ENCODE peak calls at places on chromosome 5, in seven cellular contexts. V is mesenchymal stem cell, G is mesendoderm, H is H1, K is H9, Y is IMR-90, A is trophoblast cell. W is an unnamed sample.

GRCh38 chr5:74194196-74194595 is 446.3 kb downstream of the ENC1 start:
- DNase-seq in V (no peak), G (no peak), H (no peak), K (no peak), Y (no peak), A (peak), W (no peak)

GRCh38 chr5:59279979-59280378 is 613.5 kb downstream of the PDE4D start:
- DNase-seq in V (no peak), G (no peak), H (no peak), K (no peak), Y (no peak), A (no peak), W (no peak)

GRCh38 chr5:107367480-107367879 is 303.3 kb downstream of the EFNA5 start:
- DNase-seq in V (no peak), G (no peak), H (no peak), K (no peak), Y (no peak), A (no peak), W (no peak)

GRCh38 chr5:111930407-111930806 is 173.4 kb upstream of the NREP start:
- DNase-seq in V (peak), G (peak), H (no peak), K (no peak), Y (peak), A (no peak), W (no peak)

GRCh38 chr5:154384480-154385235 is 61.1 kb upstream of the SAP30L start:
- DNase-seq in V (no peak), G (peak), H (no peak), K (no peak), Y (no peak), A (no peak), W (no peak)

GRCh38 chr5:60538955-60539866 is 160.8 kb downstream of the DEPDC1B start:
- DNase-seq in V (peak), G (no peak), H (no peak), K (no peak), Y (peak), A (no peak), W (no peak)

GRCh38 chr5:181069767-181070491 is 29.9 kb downstream of the BTNL9 start:
- DNase-seq in V (no peak), G (peak), H (peak), K (peak), Y (no peak), A (no peak), W (no peak)

GRCh38 chr5:74392698-74393431 is 247.7 kb downstream of the ENC1 start:
- DNase-seq in V (peak), G (no peak), H (no peak), K (no peak), Y (peak), A (peak), W (no peak)

GRCh38 chr5:137292461-137293025 is 206.6 kb downstream of the SPOCK1 start:
- DNase-seq in V (no peak), G (no peak), H (no peak), K (no peak), Y (no peak), A (no peak), W (no peak)

GRCh38 chr5:176381979-176382378 is 6.4 kb downstream of the NOP16 start:
- DNase-seq in V (no peak), G (no peak), H (no peak), K (no peak), Y (no peak), A (no peak), W (no peak)

GRCh38 chr5:176379881-176380280 is 8.5 kb downstream of the NOP16 start:
- DNase-seq in V (no peak), G (no peak), H (no peak), K (no peak), Y (no peak), A (no peak), W (no peak)

GRCh38 chr5:176382721-176383120 is 5.7 kb downstream of the NOP16 start:
- DNase-seq in V (no peak), G (no peak), H (no peak), K (no peak), Y (no peak), A (no peak), W (no peak)

GRCh38 chr5:176383248-176383905 is 5.0 kb downstream of the NOP16 start:
- DNase-seq in V (no peak), G (no peak), H (no peak), K (no peak), Y (no peak), A (no peak), W (no peak)

GRCh38 chr5:176381423-176381822 is 7.0 kb downstream of the NOP16 start:
- DNase-seq in V (no peak), G (no peak), H (no peak), K (no peak), Y (peak), A (no peak), W (no peak)
- H2AK5ac ChIP-seq in V (no peak), G (no peak), H (no peak), K (no peak), Y (no peak), A (no peak), W (no peak)

DNA sequence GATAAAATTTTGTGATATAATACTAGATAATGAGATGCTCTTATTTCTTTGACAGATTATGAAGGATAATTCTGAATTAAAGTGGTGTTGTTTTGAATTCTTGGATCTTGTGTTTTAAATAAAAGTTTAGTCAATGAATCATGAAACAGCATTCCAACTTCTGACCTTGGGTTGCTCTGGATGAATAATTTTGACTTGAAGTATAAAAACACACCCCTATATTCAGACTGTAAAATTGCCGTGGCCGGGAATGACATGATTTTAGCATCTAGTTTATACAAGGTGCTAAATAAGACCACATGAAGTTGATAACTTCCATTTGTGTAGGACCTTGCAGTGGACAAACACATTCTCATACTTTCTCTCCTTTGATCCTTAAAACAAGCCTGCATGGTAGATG is 67.2 kb upstream of the DAP start:
- DNase-seq in V (no peak), G (no peak), H (no peak), K (no peak), Y (peak), A (no peak), W (no peak)
- H2AK5ac ChIP-seq in V (no peak), G (no peak), H (no peak), K (no peak), Y (no peak), A (no peak), W (no peak)

DNA sequence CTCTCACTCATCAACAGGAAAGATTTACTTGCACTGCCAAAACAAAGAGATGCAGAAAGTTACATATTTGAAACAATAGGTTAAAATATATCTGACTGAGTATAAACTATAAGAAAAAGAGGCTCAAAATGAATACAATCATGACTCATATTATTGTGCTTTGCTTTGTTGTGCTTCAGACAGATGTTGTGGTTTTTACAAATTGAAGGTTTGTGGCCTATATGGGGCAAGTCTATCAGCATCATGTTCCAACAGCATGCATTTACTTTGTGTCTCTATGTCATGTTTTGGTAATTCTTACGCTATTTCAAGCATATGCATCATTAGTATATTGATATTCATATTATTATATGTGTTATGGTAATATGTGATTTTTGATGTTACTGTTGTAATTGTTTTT is 330.0 kb downstream of the PRR16 start:
- DNase-seq in V (no peak), G (no peak), H (no peak), K (no peak), Y (peak), A (no peak), W (no peak)
- H2AK5ac ChIP-seq in V (no peak), G (no peak), H (no peak), K (no peak), Y (no peak), A (no peak), W (no peak)

GRCh38 chr5:88923623-88924619 is 40.9 kb upstream of the MEF2C start:
- DNase-seq in V (no peak), G (no peak), H (no peak), K (no peak), Y (no peak), A (no peak), W (no peak)
- H2AK5ac ChIP-seq in V (no peak), G (no peak), H (no peak), K (no peak), Y (no peak), A (no peak), W (no peak)

GRCh38 chr5:32021771-32022170 is 152.3 kb downstream of the GOLPH3 start:
- DNase-seq in V (no peak), G (no peak), H (no peak), K (no peak), Y (no peak), A (no peak), W (no peak)
- H2AK5ac ChIP-seq in V (no peak), G (no peak), H (no peak), K (no peak), Y (no peak), A (no peak), W (no peak)

GRCh38 chr5:169521366-169521983 is 62.1 kb upstream of the SPDL1 start:
- DNase-seq in V (no peak), G (no peak), H (no peak), K (no peak), Y (no peak), A (no peak), W (no peak)

GRCh38 chr5:169519358-169519757 is 64.2 kb upstream of the SPDL1 start:
- DNase-seq in V (no peak), G (no peak), H (no peak), K (no peak), Y (no peak), A (no peak), W (no peak)
- H2AK5ac ChIP-seq in V (no peak), G (no peak), H (no peak), K (no peak), Y (no peak), A (no peak), W (no peak)

GRCh38 chr5:72283358-72283757 is 36.7 kb downstream of the MRPS27 start:
- DNase-seq in V (peak), G (no peak), H (no peak), K (no peak), Y (no peak), A (no peak), W (no peak)

GRCh38 chr5:72288923-72289322 is 31.1 kb downstream of the MRPS27 start:
- DNase-seq in V (no peak), G (no peak), H (no peak), K (no peak), Y (no peak), A (no peak), W (no peak)

GRCh38 chr5:72284674-72285424 is 35.2 kb downstream of the MRPS27 start:
- DNase-seq in V (no peak), G (no peak), H (no peak), K (no peak), Y (no peak), A (no peak), W (no peak)

GRCh38 chr5:72285425-72285821 is 34.6 kb downstream of the MRPS27 start:
- DNase-seq in V (no peak), G (no peak), H (no peak), K (no peak), Y (no peak), A (no peak), W (no peak)

GRCh38 chr5:72286798-72287197 is 33.2 kb downstream of the MRPS27 start:
- DNase-seq in V (no peak), G (no peak), H (no peak), K (no peak), Y (no peak), A (no peak), W (no peak)
- H2AK5ac ChIP-seq in V (no peak), G (no peak), H (no peak), K (no peak), Y (no peak), A (no peak), W (no peak)

DNA sequence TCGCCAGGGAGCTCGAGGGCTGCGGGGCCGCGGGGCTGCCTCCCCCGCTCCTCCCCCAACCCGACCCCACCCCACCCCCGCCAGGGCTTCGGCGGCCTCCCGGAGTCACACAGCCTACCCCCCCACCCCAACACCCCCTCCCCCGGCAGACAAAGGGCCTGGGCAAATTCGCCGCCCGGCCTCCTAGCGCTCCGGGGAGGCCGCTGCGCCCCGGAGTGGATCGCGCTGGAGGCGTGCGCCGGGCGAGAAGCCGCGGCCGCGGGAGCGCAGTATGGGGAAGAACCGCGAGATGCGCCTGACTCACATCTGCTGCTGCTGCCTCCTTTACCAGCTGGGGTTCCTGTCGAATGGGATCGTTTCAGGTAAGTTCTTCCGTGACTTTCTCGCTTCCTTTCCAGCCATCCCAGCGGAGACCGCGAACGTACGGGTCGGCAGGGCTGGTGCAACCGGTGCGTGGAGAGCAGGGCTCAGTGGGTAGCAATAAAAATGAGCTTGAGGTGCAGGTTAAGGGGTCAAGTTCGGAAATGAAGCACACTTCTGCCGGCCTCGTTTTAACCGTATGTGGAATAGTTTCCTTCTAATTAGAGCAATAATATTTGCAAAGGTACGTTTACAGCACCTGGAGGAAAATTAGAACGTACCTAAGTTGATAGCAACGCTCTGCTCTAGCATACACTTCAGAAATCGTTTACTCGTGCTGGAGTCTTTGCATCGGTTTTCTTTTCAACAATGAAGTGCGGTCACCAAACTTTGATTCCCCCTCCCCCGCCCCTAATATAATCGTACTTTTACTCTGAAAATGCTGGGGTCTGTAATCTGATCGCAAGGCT is at the start of gene ADAMTS19:
- DNase-seq in V (peak), G (peak), H (peak), K (peak), Y (peak), A (peak), W (peak)
- H2AK5ac ChIP-seq in V (no peak), G (no peak), H (peak), K (no peak), Y (no peak), A (no peak), W (no peak)

DNA sequence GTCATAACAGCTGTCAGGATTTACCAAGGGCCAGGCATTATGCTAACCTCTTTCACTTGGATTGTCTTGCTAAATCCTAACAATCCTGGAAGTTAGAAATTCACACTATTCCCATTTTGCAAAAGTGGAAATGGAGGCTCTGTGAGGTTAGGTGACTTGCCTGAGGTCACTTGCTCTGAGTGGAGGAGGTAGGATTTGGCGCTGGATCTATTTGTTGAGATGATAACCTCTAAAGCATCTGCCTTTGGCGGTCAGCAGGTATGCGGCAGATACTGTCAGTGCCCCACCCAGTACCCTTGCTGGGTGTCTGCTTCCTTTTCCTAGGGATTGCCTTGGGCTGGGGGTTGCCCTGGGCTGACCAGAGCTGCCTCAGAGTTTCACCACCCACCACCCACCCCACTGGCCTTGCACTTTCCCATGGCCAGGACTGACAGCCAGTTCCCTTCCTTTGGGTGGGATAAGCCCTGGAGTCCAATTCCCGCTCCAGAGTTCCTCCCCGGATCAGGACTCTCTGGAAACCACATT is 164.8 kb upstream of the MSX2 start:
- DNase-seq in V (no peak), G (no peak), H (no peak), K (no peak), Y (no peak), A (peak), W (no peak)
- H2AK5ac ChIP-seq in V (no peak), G (no peak), H (no peak), K (no peak), Y (peak), A (no peak), W (no peak)

GRCh38 chr5:45627076-45627656 is 69.0 kb downstream of the HCN1 start:
- DNase-seq in V (no peak), G (no peak), H (no peak), K (no peak), Y (no peak), A (no peak), W (no peak)
- H2AK5ac ChIP-seq in V (no peak), G (no peak), H (no peak), K (no peak), Y (no peak), A (no peak), W (no peak)

W was measured in neuronal stem cell.